ENCODE peak calls at places on chromosomes 12 and 14, in six cellular contexts. H, N, F, D, G and Z are unnamed samples. For H3K36me3, the result is how much of the 10 kb centered on the place peaks cover.

GRCh38 chr12:3520168-3520567 is 29.2 kb downstream of the PRMT8 start:
- DNase-seq in H (no peak), N (no peak), F (peak), D (peak), G (no peak), Z (no peak)

GRCh38 chr12:19322376-19322775 is 116.9 kb upstream of the AEBP2 start:
- DNase-seq in H (no peak), N (no peak), F (no peak), D (no peak), G (no peak), Z (no peak)

GRCh38 chr14:49946320-49947141 is 53.6 kb downstream of the ARF6 start:
- DNase-seq in H (peak), N (no peak), F (peak), D (peak), G (no peak), Z (peak)

GRCh38 chr12:5429741-5430557 is 2.0 kb upstream of the NTF3 start:
- DNase-seq in H (no peak), N (no peak), F (no peak), D (no peak), G (no peak), Z (peak)

GRCh38 chr12:130872179-130873096 is 572 bp downstream of the RAN start:
- DNase-seq in H (peak), N (peak), F (peak), D (peak), G (no peak), Z (peak)

GRCh38 chr14:101817511-101818001 is 56.0 kb downstream of the PPP2R5C start:
- DNase-seq in H (peak), N (no peak), F (no peak), D (no peak), G (no peak), Z (no peak)

GRCh38 chr12:88553941-88554658 is 26.2 kb downstream of the KITLG start:
- DNase-seq in H (no peak), N (no peak), F (no peak), D (peak), G (no peak), Z (peak)

GRCh38 chr12:113813229-113813541 is 152.9 kb downstream of the RBM19 start:
- DNase-seq in H (no peak), N (no peak), F (no peak), D (no peak), G (no peak), Z (no peak)

GRCh38 chr14:76936483-76936882 is 92.0 kb downstream of the IRF2BPL start:
- DNase-seq in H (no peak), N (peak), F (peak), D (no peak), G (no peak), Z (no peak)

GRCh38 chr14:52355016-52355430 is 40.9 kb downstream of the PTGER2 start:
- DNase-seq in H (no peak), N (no peak), F (no peak), D (no peak), G (no peak), Z (no peak)

GRCh38 chr14:86217523-86217922 is 687.6 kb downstream of the FLRT2 start:
- DNase-seq in H (no peak), N (no peak), F (no peak), D (no peak), G (no peak), Z (peak)

GRCh38 chr12:93638095-93638494 is 39.1 kb upstream of the CRADD start:
- DNase-seq in H (no peak), N (no peak), F (no peak), D (no peak), G (no peak), Z (no peak)

GRCh38 chr14:32349322-32349721 is 20.2 kb downstream of the AKAP6 start:
- DNase-seq in H (no peak), N (no peak), F (no peak), D (no peak), G (no peak), Z (no peak)

GRCh38 chr14:23182372-23183014 is 967 bp downstream of the SLC7A8 start:
- DNase-seq in H (no peak), N (no peak), F (peak), D (no peak), G (no peak), Z (peak)

GRCh38 chr12:77347009-77347408 is 281.6 kb upstream of the E2F7 start:
- DNase-seq in H (no peak), N (no peak), F (no peak), D (no peak), G (no peak), Z (no peak)

GRCh38 chr14:63418020-63418419 is 99.3 kb upstream of the GPHB5 start:
- DNase-seq in H (no peak), N (no peak), F (no peak), D (no peak), G (no peak), Z (no peak)

GRCh38 chr14:32050839-32051238 is 26.3 kb upstream of the ARHGAP5 start:
- DNase-seq in H (no peak), N (no peak), F (no peak), D (no peak), G (no peak), Z (no peak)

GRCh38 chr14:41299924-41300323 is 306.8 kb upstream of the LRFN5 start:
- DNase-seq in H (no peak), N (no peak), F (no peak), D (no peak), G (no peak), Z (no peak)

GRCh38 chr12:47820631-47821345 is 1.1 kb upstream of the HDAC7 start:
- DNase-seq in H (peak), N (peak), F (peak), D (peak), G (peak), Z (peak)

GRCh38 chr14:36556811-36557433 is 25.5 kb downstream of the NKX2-8 start:
- DNase-seq in H (peak), N (no peak), F (no peak), D (peak), G (no peak), Z (no peak)

GRCh38 chr12:72081787-72082186 is 143.1 kb downstream of the TPH2 start:
- DNase-seq in H (no peak), N (no peak), F (no peak), D (no peak), G (no peak), Z (no peak)

GRCh38 chr12:20044836-20045235 is 323.5 kb upstream of the PDE3A start:
- DNase-seq in H (no peak), N (no peak), F (no peak), D (peak), G (no peak), Z (no peak)

GRCh38 chr12:125418902-125419564 is 353.8 kb downstream of the AACS start:
- DNase-seq in H (no peak), N (no peak), F (no peak), D (no peak), G (no peak), Z (no peak)

GRCh38 chr12:12965836-12966235 is 13.9 kb upstream of the GPRC5D start:
- DNase-seq in H (no peak), N (no peak), F (no peak), D (no peak), G (no peak), Z (no peak)

GRCh38 chr12:54734196-54734950 is 86.2 kb upstream of the DCD start:
- DNase-seq in H (no peak), N (no peak), F (no peak), D (no peak), G (no peak), Z (no peak)

GRCh38 chr14:72420749-72421452 is 473.0 kb downstream of the DPF3 start:
- DNase-seq in H (peak), N (peak), F (peak), D (peak), G (peak), Z (peak)

GRCh38 chr14:72715215-72715909 is 178.5 kb downstream of the DPF3 start:
- DNase-seq in H (peak), N (peak), F (no peak), D (no peak), G (no peak), Z (no peak)

GRCh38 chr12:79569679-79570078 is 121.1 kb downstream of the PAWR start:
- DNase-seq in H (no peak), N (no peak), F (no peak), D (no peak), G (no peak), Z (peak)

GRCh38 chr12:118424883-118425282 is 48.5 kb downstream of the SUDS3 start:
- DNase-seq in H (no peak), N (no peak), F (no peak), D (no peak), G (no peak), Z (no peak)
- TF ChIP-seq EP300 in H (no peak), N (no peak), F (no peak), D (no peak), G (no peak), Z (no peak)

GRCh38 chr14:57277062-57277461 is 8.3 kb downstream of the AP5M1 start:
- DNase-seq in H (no peak), N (no peak), F (no peak), D (no peak), G (no peak), Z (no peak)
- H3K36me3 ChIP-seq in H (half or more), N (under half), F (under half), D (half or more), G (under half), Z (under half)

GRCh38 chr14:92517761-92518160 is 4.2 kb downstream of the RIN3 start:
- DNase-seq in H (no peak), N (peak), F (no peak), D (no peak), G (no peak), Z (no peak)
- TF ChIP-seq EP300 in H (no peak), N (no peak), F (no peak), D (no peak), G (no peak), Z (no peak)

GRCh38 chr12:120134307-120134980 is 17.9 kb upstream of the RAB35 start:
- DNase-seq in H (no peak), N (no peak), F (no peak), D (no peak), G (no peak), Z (no peak)
- H3K36me3 ChIP-seq in H (half or more), N (half or more), F (under half), D (half or more), G (half or more), Z (half or more)